ENCODE peak calls at places on chromosomes 12 and 14, in seven cellular contexts. I is dorsolateral prefrontal cortex, L is HCT116, Q is fibroblast of mammary gland, Y is progenitor cell of endocrine pancreas, J is GM23338, V is AG08395. B is an unnamed sample.

GRCh38 chr12:50615534-50616296 is 110.9 kb downstream of the DIP2B start:
- DNase-seq in L (no peak), V (no peak), J (no peak), Y (no peak), Q (no peak), I (no peak), B (no peak)

GRCh38 chr12:80100566-80100965 is 1.2 kb downstream of the OTOGL start:
- DNase-seq in V (no peak), L (no peak), J (no peak), Y (no peak), I (no peak), Q (peak; percentile 58), B (no peak)

GRCh38 chr14:79708991-79709390 is 502.3 kb downstream of the DIO2 start:
- DNase-seq in Y (no peak), V (no peak), L (no peak), I (no peak), J (no peak), Q (no peak), B (no peak)

GRCh38 chr12:71484272-71484905 is 44.8 kb downstream of the LGR5 start:
- DNase-seq in I (no peak), L (no peak), J (peak; percentile 3), V (no peak), Y (no peak), Q (no peak), B (no peak)

GRCh38 chr14:104081951-104082464 is 3.5 kb upstream of the ASPG start:
- DNase-seq in V (no peak), Y (no peak), J (no peak), L (no peak), I (peak; percentile 16), Q (no peak), B (no peak)

GRCh38 chr12:106445981-106446380 is 88.4 kb downstream of the POLR3B start:
- DNase-seq in L (no peak), Y (no peak), V (no peak), I (no peak), J (no peak), Q (no peak), B (no peak)

GRCh38 chr12:4273651-4274395 is at the start of gene CCND2:
- DNase-seq in Y (peak; percentile 81), V (peak; percentile 52), I (no peak), L (no peak), J (peak; percentile 97), Q (peak; percentile 81), B (peak; percentile 70)

GRCh38 chr12:25313591-25313990 is 62.9 kb upstream of the KRAS start:
- DNase-seq in Q (peak; percentile 51), L (no peak), V (no peak), I (no peak), Y (no peak), J (no peak), B (no peak)

GRCh38 chr12:1781770-1782169 is 38.6 kb upstream of the LRTM2 start:
- DNase-seq in Q (no peak), J (peak; percentile 27), Y (no peak), L (no peak), I (no peak), V (no peak), B (no peak)

GRCh38 chr12:104315326-104316224 is 12.0 kb downstream of the EID3 start:
- DNase-seq in J (no peak), I (no peak), Y (no peak), L (no peak), Q (no peak), V (no peak), B (no peak)

GRCh38 chr12:74890237-74890599 is 319.4 kb downstream of the KCNC2 start:
- DNase-seq in V (peak; percentile 59), L (peak; percentile 73), J (peak; percentile 8), Y (no peak), I (no peak), Q (peak; percentile 85), B (peak; percentile 4)

GRCh38 chr14:65910108-65910507 is 497.6 kb downstream of the FUT8 start:
- DNase-seq in L (no peak), Q (peak; percentile 68), V (peak; percentile 74), Y (no peak), J (no peak), I (no peak), B (no peak)

GRCh38 chr12:56927281-56927680 is 6.9 kb downstream of the SDR9C7 start:
- DNase-seq in L (no peak), V (no peak), Q (no peak), J (no peak), I (no peak), Y (no peak), B (no peak)

GRCh38 chr12:27709932-27710591 is 570 bp upstream of the MRPS35 start:
- DNase-seq in Y (no peak), Q (peak; percentile 68), J (no peak), L (no peak), V (peak; percentile 26), I (no peak), B (no peak)

B was measured in caudate nucleus.